ENCODE peak calls at places on chromosome 11, in five cellular contexts. M is cardiac fibroblast; L is AG10803; K is CD8-positive, alpha-beta T cell; G is AG09319. I is an unnamed sample.

GRCh38 chr11:28903716-28904115 is 795.5 kb downstream of the METTL15 start:
- DNase-seq in K (no peak), L (no peak), M (peak), G (no peak), I (no peak)

GRCh38 chr11:10641314-10642206 is 52.0 kb downstream of the IRAG1 start:
- DNase-seq in M (no peak), G (no peak), L (no peak), K (no peak), I (no peak)

GRCh38 chr11:122696662-122697061 is 41.1 kb downstream of the UBASH3B start:
- DNase-seq in G (no peak), K (peak), M (no peak), L (no peak), I (no peak)

GRCh38 chr11:47565340-47566165 is at the start of gene PTPMT1:
- DNase-seq in K (peak), M (peak), G (peak), L (peak), I (peak)

GRCh38 chr11:27700351-27701261 is at the start of gene BDNF:
- DNase-seq in K (no peak), L (peak), G (no peak), M (peak), I (no peak)

GRCh38 chr11:72079776-72080325 is 491 bp downstream of the NUMA1 start:
- DNase-seq in L (no peak), M (no peak), K (no peak), G (no peak), I (peak)

GRCh38 chr11:850777-851762 is 8.4 kb downstream of the TSPAN4 start:
- DNase-seq in M (no peak), L (no peak), G (no peak), K (no peak), I (no peak)

GRCh38 chr11:14645247-14645912 is 1.8 kb downstream of the PDE3B start:
- DNase-seq in G (no peak), L (peak), K (no peak), M (peak), I (no peak)

GRCh38 chr11:76096552-76096951 is 109.8 kb downstream of the WNT11 start:
- DNase-seq in G (no peak), M (no peak), L (no peak), K (no peak), I (no peak)

GRCh38 chr11:32840587-32840986 is 10.9 kb downstream of the PRRG4 start:
- DNase-seq in G (no peak), L (no peak), M (no peak), K (no peak), I (no peak)

GRCh38 chr11:63552921-63553320 is 10.3 kb downstream of the PLAAT2 start:
- DNase-seq in L (no peak), M (no peak), G (no peak), K (peak), I (no peak)

GRCh38 chr11:2383823-2384722 is 7.0 kb downstream of the CD81 start:
- DNase-seq in M (no peak), K (no peak), G (no peak), L (no peak), I (no peak)

GRCh38 chr11:28098257-28098656 is 9.7 kb downstream of the KIF18A start:
- DNase-seq in M (no peak), K (no peak), L (no peak), G (no peak), I (no peak)

GRCh38 chr11:65503606-65503922 is 4.7 kb downstream of the MALAT1 start:
- DNase-seq in M (peak), G (no peak), L (peak), K (no peak), I (no peak)

GRCh38 chr11:116513894-116514293 is 258.9 kb downstream of the BUD13 start:
- DNase-seq in M (peak), K (no peak), G (no peak), L (peak), I (peak)

GRCh38 chr11:112597290-112597689 is 336.6 kb upstream of the PLET1 start:
- DNase-seq in L (no peak), G (no peak), M (no peak), K (no peak), I (no peak)

GRCh38 chr11:107999759-108000455 is 8.8 kb upstream of the CUL5 start:
- DNase-seq in L (peak), K (no peak), G (no peak), M (peak), I (peak)
- TF ChIP-seq CTCF in L (peak), K (peak), G (peak), M (peak), I (peak)

DNA sequence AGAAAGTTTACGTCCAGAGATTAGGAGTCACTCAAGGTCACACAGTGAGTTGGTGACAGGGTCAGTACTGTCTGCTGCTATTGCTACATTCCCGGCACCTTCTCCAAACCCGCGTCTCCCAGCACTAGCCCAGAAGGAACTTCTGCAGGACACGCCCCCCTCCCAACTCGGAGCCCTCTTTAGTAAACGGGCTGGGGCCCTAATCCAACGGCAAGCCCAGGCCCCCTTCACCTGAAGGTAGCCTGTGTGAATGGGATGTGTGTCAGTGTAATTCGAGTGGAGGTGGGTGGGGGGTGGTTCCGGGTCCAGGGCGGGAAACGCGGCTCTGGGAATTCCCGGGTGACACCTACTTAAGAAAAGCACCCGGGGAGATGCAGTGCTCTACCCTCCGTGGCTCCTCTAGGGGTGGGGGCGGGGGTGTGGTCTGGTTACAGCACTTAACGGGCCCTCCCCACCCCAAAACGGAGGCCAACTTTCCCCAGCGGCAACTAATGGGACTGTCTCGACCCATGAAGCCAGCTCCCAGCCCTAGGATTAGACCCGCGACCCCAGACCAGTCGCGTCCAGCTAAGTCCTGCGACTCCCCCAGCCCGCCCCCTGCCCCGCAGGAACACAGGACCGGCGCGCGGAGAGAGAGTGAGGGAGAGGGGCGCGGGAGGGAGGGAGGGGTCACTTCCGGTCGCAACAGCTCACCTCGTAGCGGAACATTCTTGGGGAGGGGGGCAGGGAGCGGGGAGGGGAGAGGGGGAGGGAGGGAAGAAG is 468 bp downstream of the PATL1 start:
- DNase-seq in M (peak), L (peak), G (peak), K (no peak), I (peak)
- TF ChIP-seq CTCF in M (peak), L (peak), G (no peak), K (no peak), I (peak)

GRCh38 chr11:17930544-17931144 is 82.2 kb downstream of the SERGEF start:
- DNase-seq in L (no peak), M (no peak), G (no peak), K (no peak), I (no peak)
- TF ChIP-seq CTCF in L (no peak), M (no peak), G (no peak), K (no peak), I (no peak)

GRCh38 chr11:45096636-45097035 is 49.8 kb upstream of the PRDM11 start:
- DNase-seq in G (no peak), L (no peak), K (peak), M (peak), I (no peak)
- TF ChIP-seq CTCF in G (no peak), L (peak), K (no peak), M (no peak), I (no peak)

GRCh38 chr11:134939905-134940304 is 527.9 kb upstream of the B3GAT1 start:
- DNase-seq in L (no peak), M (no peak), K (no peak), G (no peak), I (peak)
- TF ChIP-seq CTCF in L (no peak), M (no peak), K (no peak), G (no peak), I (peak)